ENCODE peak calls at places on chromosomes 12 and 14, in seven cellular contexts. I is AG04450, L is right lobe of liver, U is tibial artery, Y is fibroblast of mammary gland, Q is AG09309, E is fibroblast of lung. C is an unnamed sample.

GRCh38 chr12:16513231-16513630 is 92.7 kb downstream of the LMO3 start:
- DNase-seq in I (no peak), L (no peak), U (no peak), Y (no peak), Q (no peak), E (no peak), C (no peak)

GRCh38 chr14:95482967-95483842 is 33.2 kb downstream of the SYNE3 start:
- DNase-seq in I (peak; percentile 87), L (no peak), U (peak; percentile 93), Y (peak; percentile 98), Q (peak; percentile 87), E (peak; percentile 94), C (peak; percentile 83)

GRCh38 chr14:54502602-54503001 is 7.1 kb upstream of the CGRRF1 start:
- DNase-seq in I (no peak), L (no peak), U (no peak), Y (no peak), Q (no peak), E (no peak), C (no peak)

GRCh38 chr14:24392327-24393098 is 6.3 kb upstream of the NYNRIN start:
- DNase-seq in I (no peak), L (no peak), U (no peak), Y (peak; percentile 63), Q (no peak), E (peak; percentile 59), C (peak; percentile 73)

GRCh38 chr12:77940011-77940423 is 109.3 kb downstream of the NAV3 start:
- DNase-seq in I (peak; percentile 51), L (no peak), U (no peak), Y (peak; percentile 88), Q (peak; percentile 73), E (peak; percentile 93), C (peak; percentile 77)

GRCh38 chr12:131096681-131097181 is 143.0 kb downstream of the ADGRD1 start:
- DNase-seq in I (no peak), L (peak; percentile 27), U (peak; percentile 47), Y (no peak), Q (no peak), E (no peak), C (no peak)

GRCh38 chr14:64745511-64746041 is 41.4 kb downstream of the PLEKHG3 start:
- DNase-seq in I (no peak), L (no peak), U (peak; percentile 85), Y (no peak), Q (no peak), E (no peak), C (peak; percentile 8)

GRCh38 chr12:6827982-6828670 is at the start of gene P3H3:
- DNase-seq in I (no peak), L (no peak), U (no peak), Y (peak; percentile 63), Q (no peak), E (peak; percentile 56), C (peak; percentile 63)

GRCh38 chr14:54637270-54637669 is 70.3 kb downstream of the SAMD4A start:
- DNase-seq in I (no peak), L (no peak), U (no peak), Y (no peak), Q (no peak), E (no peak), C (no peak)

GRCh38 chr14:103093856-103094405 is 594 bp upstream of the EXOC3L4 start:
- DNase-seq in I (no peak), L (no peak), U (no peak), Y (no peak), Q (no peak), E (no peak), C (no peak)
- H3K4me3 ChIP-seq in I (no peak overlapping the region), L (peak overlapping the region; percentile 49), U (no peak overlapping the region), Y (no peak overlapping the region), Q (no peak overlapping the region), E (no peak overlapping the region), C (no peak overlapping the region)

GRCh38 chr12:70982991-70983390 is 62.5 kb upstream of the PTPRR start:
- DNase-seq in I (no peak), L (no peak), U (no peak), Y (peak; percentile 60), Q (no peak), E (peak; percentile 84), C (peak; percentile 40)
- H3K4me3 ChIP-seq in I (no peak overlapping the region), L (no peak overlapping the region), U (no peak overlapping the region), Y (no peak overlapping the region), Q (no peak overlapping the region), E (no peak overlapping the region), C (no peak overlapping the region)

DNA sequence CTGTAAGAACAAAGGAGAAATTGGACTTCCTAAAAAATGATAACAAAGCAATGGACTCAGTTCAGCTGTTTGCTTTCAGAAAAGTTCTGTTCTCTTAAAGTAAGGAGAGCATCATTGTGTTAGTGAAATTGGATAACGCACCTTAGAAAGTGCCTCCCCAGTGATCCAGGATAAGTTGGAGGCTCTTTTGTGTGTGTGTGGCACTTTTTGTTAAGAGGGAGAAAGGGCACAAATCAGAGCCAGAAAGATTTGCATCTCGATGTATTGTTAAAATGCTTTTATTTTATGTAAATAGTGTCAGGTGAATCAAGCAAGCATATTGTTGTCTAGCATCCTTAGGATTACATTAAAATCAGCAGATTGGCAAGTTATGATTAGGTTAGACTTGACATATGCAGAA is 2.1 kb downstream of the STK38L start:
- DNase-seq in I (no peak), L (no peak), U (no peak), Y (no peak), Q (no peak), E (no peak), C (no peak)
- H3K4me3 ChIP-seq in I (peak overlapping the region; percentile 76), L (no peak overlapping the region), U (peak overlapping the region; percentile 78), Y (no peak overlapping the region), Q (no peak overlapping the region), E (peak overlapping the region; percentile 96), C (peak overlapping the region; percentile 8)

GRCh38 chr12:46368138-46368537 is 4.4 kb downstream of the SLC38A2 start:
- DNase-seq in I (no peak), L (no peak), U (no peak), Y (no peak), Q (no peak), E (no peak), C (peak; percentile 44)

GRCh38 chr12:46366771-46367170 is 5.8 kb downstream of the SLC38A2 start:
- DNase-seq in I (no peak), L (no peak), U (no peak), Y (no peak), Q (no peak), E (no peak), C (peak; percentile 40)

GRCh38 chr12:46365951-46366379 is 6.6 kb downstream of the SLC38A2 start:
- DNase-seq in I (no peak), L (no peak), U (no peak), Y (no peak), Q (no peak), E (peak; percentile 51), C (peak; percentile 47)

GRCh38 chr12:46368684-46369083 is 3.9 kb downstream of the SLC38A2 start:
- DNase-seq in I (no peak), L (no peak), U (no peak), Y (no peak), Q (no peak), E (no peak), C (no peak)

DNA sequence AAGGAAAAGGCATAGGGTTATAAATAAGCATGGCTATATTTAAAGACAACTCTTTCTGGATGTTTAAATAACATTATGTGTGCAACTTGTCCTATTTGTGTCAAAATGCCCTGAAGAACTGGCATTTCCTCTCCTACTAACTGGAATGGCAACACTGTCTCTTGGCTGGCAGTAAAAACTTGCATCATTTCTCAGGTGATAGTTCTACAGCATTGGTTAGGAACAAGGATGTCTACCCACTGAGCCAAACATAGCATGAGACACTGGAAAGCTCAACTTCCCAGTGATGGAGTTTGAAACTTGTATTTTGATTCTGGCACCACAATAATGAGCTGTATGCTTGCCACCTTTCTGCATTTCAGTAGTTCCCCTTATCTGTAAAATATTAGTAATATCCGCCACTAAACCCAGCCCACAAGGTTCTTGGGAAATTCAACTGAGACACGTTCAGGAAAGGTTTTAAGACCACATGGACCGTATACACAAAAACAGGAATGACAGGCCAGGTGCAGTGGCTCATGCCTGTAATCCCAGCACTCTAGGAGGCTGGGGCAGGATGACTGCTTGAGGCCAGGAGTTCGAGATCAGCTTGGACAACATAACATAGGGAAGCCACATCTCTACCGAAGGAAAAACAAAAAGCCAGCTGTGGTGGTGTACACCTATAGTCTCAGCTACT is 5.1 kb downstream of the SLC38A2 start:
- DNase-seq in I (no peak), L (no peak), U (no peak), Y (no peak), Q (no peak), E (no peak), C (peak; percentile 66)
- H3K4me3 ChIP-seq in I (peak overlapping the region; percentile 95), L (no peak overlapping the region), U (peak overlapping the region; percentile 88), Y (peak overlapping the region; percentile 98), Q (peak overlapping the region; percentile 88), E (peak overlapping the region; percentile 89), C (peak overlapping the region; percentile 85)

DNA sequence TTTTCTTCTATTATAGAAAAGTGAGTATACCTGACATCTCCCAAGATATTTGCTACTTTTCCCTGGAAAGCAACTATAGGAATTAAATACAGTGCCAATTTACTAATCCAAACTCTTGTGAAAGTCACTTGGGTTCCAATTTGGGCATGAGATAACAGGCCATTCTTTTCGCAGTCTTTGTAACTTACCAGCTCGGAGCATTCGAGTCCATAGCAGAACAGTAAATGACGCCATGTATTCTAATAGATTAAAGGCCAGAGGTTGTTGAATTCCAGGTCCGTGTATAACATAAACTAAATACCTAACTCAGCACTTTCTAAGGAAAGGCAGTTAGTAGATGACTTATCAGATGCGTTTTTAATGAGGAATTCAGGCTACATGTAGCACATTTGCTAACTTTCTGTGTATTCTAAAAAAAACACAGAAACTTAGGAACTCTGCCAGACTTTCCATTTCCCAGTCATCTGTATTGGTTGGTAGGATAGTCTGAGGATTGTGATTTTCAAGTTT is 52.8 kb upstream of the ATF1 start:
- DNase-seq in I (no peak), L (no peak), U (no peak), Y (no peak), Q (no peak), E (no peak), C (no peak)
- H3K4me3 ChIP-seq in I (no peak overlapping the region), L (no peak overlapping the region), U (no peak overlapping the region), Y (no peak overlapping the region), Q (no peak overlapping the region), E (no peak overlapping the region), C (no peak overlapping the region)

DNA sequence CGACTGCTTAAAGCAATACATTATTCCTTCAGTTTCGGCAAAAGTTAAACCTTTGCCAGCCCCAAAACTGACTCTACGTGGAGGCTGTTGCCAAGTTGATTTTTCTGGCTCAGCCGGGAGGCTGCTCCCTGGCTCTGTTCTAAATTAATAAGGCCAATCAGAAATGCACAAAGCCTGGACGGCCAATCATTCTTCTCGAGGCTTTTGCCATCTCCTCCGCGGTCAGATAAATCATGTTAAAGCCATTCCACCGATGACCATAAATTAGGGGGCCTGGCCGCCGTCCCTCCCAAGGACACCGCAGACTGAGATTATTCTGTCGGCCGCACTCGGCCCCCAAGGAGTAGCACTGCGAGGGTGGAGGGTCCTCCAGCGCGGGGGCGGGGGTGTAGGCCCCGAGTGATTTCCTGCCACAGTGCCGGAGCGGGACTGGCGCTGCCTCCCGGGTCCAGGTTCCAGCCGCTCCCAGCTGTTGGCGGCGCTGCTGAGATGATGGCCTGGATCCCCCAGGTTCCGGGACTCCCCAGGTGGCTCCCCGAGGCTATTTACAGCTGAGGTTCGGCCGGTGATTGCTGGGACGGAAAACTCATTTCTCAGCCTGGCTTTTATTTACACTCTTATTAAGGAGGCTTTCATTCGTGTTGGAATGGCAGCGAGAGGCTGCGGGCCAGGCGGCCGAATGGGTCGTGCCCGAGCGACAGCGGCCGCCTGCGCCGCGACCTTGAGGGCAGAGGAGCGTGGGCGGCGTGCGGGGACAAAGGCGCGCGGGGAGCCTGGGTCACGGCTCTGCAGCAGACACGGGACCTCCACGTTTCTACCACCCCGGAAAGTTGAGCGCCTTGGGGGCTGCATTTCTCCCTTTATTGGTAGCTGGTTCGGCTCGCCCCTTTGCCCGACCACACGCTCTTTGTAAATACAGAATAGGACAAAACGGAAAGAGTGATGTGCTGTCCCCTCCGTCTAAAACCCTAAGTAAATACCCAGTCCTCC is 165.2 kb downstream of the MON2 start:
- DNase-seq in I (peak; percentile 21), L (peak; percentile 80), U (peak; percentile 83), Y (peak; percentile 90), Q (peak; percentile 79), E (peak; percentile 91), C (peak; percentile 88)
- H3K4me3 ChIP-seq in I (peak overlapping the region; percentile 62), L (peak overlapping the region; percentile 61), U (peak overlapping the region; percentile 60), Y (peak overlapping the region; percentile 53), Q (peak overlapping the region; percentile 56), E (peak overlapping the region; percentile 60), C (peak overlapping the region; percentile 51)

C was measured in cardiac fibroblast.